ENCODE peak calls at places on chromosomes 6 and 20, in six cellular contexts. One of them, this sample, is unnamed.

GRCh38 chr6:117906905-117907599 is at the start of gene SLC35F1:
- DNase-seq in HL-60: no peak
- DNase-seq in K562: peak
- DNase-seq in HepG2: peak
- DNase-seq in SK-N-SH: peak
- DNase-seq in H1: no peak
- DNase-seq in this sample: no peak

GRCh38 chr20:32536861-32537656 is 48.1 kb downstream of the NOL4L start:
- DNase-seq in K562: peak
- DNase-seq in H1: no peak
- DNase-seq in HepG2: no peak
- DNase-seq in HL-60: peak
- DNase-seq in SK-N-SH: peak
- DNase-seq in this sample: no peak

GRCh38 chr6:32151885-32152311 is at the start of gene PRRT1:
- DNase-seq in HepG2: no peak
- DNase-seq in SK-N-SH: peak
- DNase-seq in K562: peak
- DNase-seq in HL-60: no peak
- DNase-seq in H1: no peak
- DNase-seq in this sample: no peak

GRCh38 chr20:23205656-23206055 is 119.5 kb upstream of the CD93 start:
- DNase-seq in HL-60: no peak
- DNase-seq in K562: no peak
- DNase-seq in HepG2: no peak
- DNase-seq in H1: no peak
- DNase-seq in SK-N-SH: no peak
- DNase-seq in this sample: no peak

GRCh38 chr6:55047433-55048044 is 126.8 kb upstream of the HCRTR2 start:
- DNase-seq in HL-60: peak
- DNase-seq in HepG2: no peak
- DNase-seq in H1: no peak
- DNase-seq in K562: no peak
- DNase-seq in SK-N-SH: no peak
- DNase-seq in this sample: no peak

GRCh38 chr6:37173573-37174195 is 3.7 kb downstream of the PIM1 start:
- DNase-seq in HL-60: no peak
- DNase-seq in SK-N-SH: no peak
- DNase-seq in HepG2: no peak
- DNase-seq in H1: no peak
- DNase-seq in K562: peak
- DNase-seq in this sample: no peak

GRCh38 chr6:160306284-160306683 is 41.9 kb upstream of the SLC22A3 start:
- DNase-seq in SK-N-SH: no peak
- DNase-seq in K562: peak
- DNase-seq in HL-60: no peak
- DNase-seq in HepG2: no peak
- DNase-seq in H1: no peak
- DNase-seq in this sample: no peak

GRCh38 chr20:3749689-3750639 is 17.5 kb downstream of the HSPA12B start:
- DNase-seq in HepG2: peak
- DNase-seq in HL-60: peak
- DNase-seq in H1: peak
- DNase-seq in K562: peak
- DNase-seq in SK-N-SH: peak
- DNase-seq in this sample: no peak

GRCh38 chr6:13065596-13065995 is 262.7 kb downstream of the TBC1D7 start:
- DNase-seq in HepG2: no peak
- DNase-seq in H1: no peak
- DNase-seq in SK-N-SH: no peak
- DNase-seq in HL-60: no peak
- DNase-seq in K562: no peak
- DNase-seq in this sample: no peak

GRCh38 chr6:22145823-22146379 is 150.9 kb downstream of the PRL start:
- DNase-seq in HepG2: no peak
- DNase-seq in HL-60: peak
- DNase-seq in K562: no peak
- DNase-seq in SK-N-SH: peak
- DNase-seq in H1: peak
- DNase-seq in this sample: no peak

GRCh38 chr20:16434087-16434664 is 139.1 kb downstream of the KIF16B start:
- DNase-seq in HepG2: peak
- DNase-seq in H1: peak
- DNase-seq in SK-N-SH: peak
- DNase-seq in K562: peak
- DNase-seq in HL-60: peak
- DNase-seq in this sample: peak

GRCh38 chr6:168097621-168098430 is 18.8 kb upstream of the FRMD1 start:
- DNase-seq in HL-60: no peak
- DNase-seq in K562: no peak
- DNase-seq in H1: no peak
- DNase-seq in HepG2: no peak
- DNase-seq in SK-N-SH: peak
- DNase-seq in this sample: no peak

GRCh38 chr6:79438015-79438414 is 99.2 kb downstream of the LCA5 start:
- DNase-seq in HepG2: no peak
- DNase-seq in H1: no peak
- DNase-seq in SK-N-SH: no peak
- DNase-seq in HL-60: no peak
- DNase-seq in K562: no peak
- DNase-seq in this sample: no peak

GRCh38 chr6:54063228-54063539 is 48.1 kb upstream of the MLIP start:
- DNase-seq in HepG2: no peak
- DNase-seq in K562: no peak
- DNase-seq in HL-60: no peak
- DNase-seq in SK-N-SH: no peak
- DNase-seq in H1: no peak
- DNase-seq in this sample: no peak

GRCh38 chr6:36613200-36613995 is 19.2 kb downstream of the SRSF3 start:
- DNase-seq in SK-N-SH: no peak
- DNase-seq in HL-60: no peak
- DNase-seq in K562: no peak
- DNase-seq in HepG2: no peak
- DNase-seq in H1: no peak
- DNase-seq in this sample: no peak

GRCh38 chr6:158911746-158912158 is 88.2 kb downstream of the RSPH3 start:
- DNase-seq in K562: no peak
- DNase-seq in HepG2: no peak
- DNase-seq in H1: no peak
- DNase-seq in SK-N-SH: no peak
- DNase-seq in HL-60: no peak
- DNase-seq in this sample: peak

GRCh38 chr20:57030611-57031600 is 235.5 kb downstream of the BMP7 start:
- DNase-seq in SK-N-SH: peak
- DNase-seq in HL-60: no peak
- DNase-seq in K562: no peak
- DNase-seq in H1: no peak
- DNase-seq in HepG2: no peak
- DNase-seq in this sample: no peak

GRCh38 chr6:52407467-52407866 is 12.7 kb upstream of the EFHC1 start:
- DNase-seq in SK-N-SH: peak
- DNase-seq in HL-60: peak
- DNase-seq in H1: no peak
- DNase-seq in K562: peak
- DNase-seq in HepG2: peak
- DNase-seq in this sample: no peak

GRCh38 chr6:129667621-129668020 is 42.4 kb downstream of the ARHGAP18 start:
- DNase-seq in HL-60: no peak
- DNase-seq in HepG2: no peak
- DNase-seq in K562: no peak
- DNase-seq in H1: no peak
- DNase-seq in SK-N-SH: no peak
- DNase-seq in this sample: no peak

GRCh38 chr20:7959484-7959883 is 19.2 kb upstream of the HAO1 start:
- DNase-seq in HepG2: no peak
- DNase-seq in SK-N-SH: no peak
- DNase-seq in H1: no peak
- DNase-seq in K562: no peak
- DNase-seq in HL-60: no peak
- DNase-seq in this sample: no peak

GRCh38 chr20:31747640-31748039 is 8.6 kb downstream of the TPX2 start:
- DNase-seq in K562: no peak
- DNase-seq in H1: no peak
- DNase-seq in HepG2: no peak
- DNase-seq in HL-60: no peak
- DNase-seq in SK-N-SH: peak
- DNase-seq in this sample: no peak

GRCh38 chr6:44073612-44074382 is 53.5 kb downstream of the MRPL14 start:
- DNase-seq in SK-N-SH: peak
- DNase-seq in H1: no peak
- DNase-seq in HepG2: no peak
- DNase-seq in HL-60: no peak
- DNase-seq in K562: peak
- DNase-seq in this sample: no peak

GRCh38 chr20:14319704-14320103 is 17.7 kb downstream of the FLRT3 start:
- DNase-seq in SK-N-SH: no peak
- DNase-seq in HepG2: no peak
- DNase-seq in K562: no peak
- DNase-seq in HL-60: no peak
- DNase-seq in H1: no peak
- DNase-seq in this sample: no peak

DNA sequence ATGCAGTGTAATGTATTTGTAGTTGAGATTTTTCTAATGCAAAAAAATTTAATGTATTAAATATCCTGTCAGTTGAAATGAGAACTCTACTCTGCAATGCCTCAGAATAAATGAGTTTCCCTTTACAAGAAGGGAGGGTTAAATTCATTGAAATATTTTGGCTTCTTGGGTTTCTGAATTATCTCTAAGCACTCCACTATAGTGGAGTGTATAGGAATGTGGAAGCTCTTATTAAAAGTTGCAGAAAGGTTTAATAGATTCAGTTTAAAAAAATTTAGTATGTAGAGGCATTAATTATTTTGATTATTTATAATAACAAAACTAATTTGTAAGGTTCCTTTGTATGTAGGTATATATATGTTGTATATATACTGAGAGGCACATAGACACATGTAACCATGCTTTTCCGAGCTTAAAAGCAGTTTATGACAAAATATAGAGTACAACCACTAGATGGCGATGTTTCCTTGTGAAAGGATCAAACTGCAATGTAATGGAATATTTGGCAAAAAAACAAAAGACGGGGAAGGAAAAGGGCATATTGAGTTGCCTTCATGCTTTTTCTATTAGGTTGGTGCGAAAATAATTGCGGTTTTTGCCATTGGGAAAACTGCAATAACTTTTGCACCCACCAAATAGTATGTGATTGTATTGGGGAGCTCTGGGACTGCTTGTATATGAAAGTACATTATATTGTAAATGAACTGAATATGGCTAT is 144.2 kb downstream of the MYO6 start:
- DNase-seq in HL-60: peak
- DNase-seq in K562: peak
- DNase-seq in HepG2: peak
- DNase-seq in SK-N-SH: peak
- DNase-seq in H1: no peak
- DNase-seq in this sample: peak
- TF ChIP-seq GABPA in HL-60: no peak
- TF ChIP-seq GABPA in K562: no peak
- TF ChIP-seq GABPA in HepG2: no peak
- TF ChIP-seq GABPA in SK-N-SH: no peak
- TF ChIP-seq GABPA in H1: no peak
- TF ChIP-seq GABPA in this sample: no peak

DNA sequence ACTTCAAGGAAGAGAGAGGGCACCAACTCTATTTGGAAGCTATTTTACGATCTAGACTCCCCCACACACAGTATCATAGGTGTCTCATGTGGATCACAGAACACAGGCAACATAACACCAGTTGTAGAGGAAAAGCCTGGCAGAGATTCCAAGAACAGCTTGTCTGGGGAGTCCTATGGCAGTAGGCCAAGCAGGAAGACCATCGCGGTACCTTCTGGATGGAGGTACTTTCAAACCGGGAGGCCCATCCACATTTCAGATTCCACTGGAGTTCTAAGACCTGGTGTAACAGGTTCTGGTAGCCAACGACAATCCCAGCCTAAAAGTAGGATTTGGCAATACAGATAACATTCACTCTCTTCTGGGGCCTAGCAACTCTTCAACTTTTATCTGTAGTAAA is 37.6 kb upstream of the SPDEF start:
- DNase-seq in SK-N-SH: no peak
- DNase-seq in HepG2: no peak
- DNase-seq in HL-60: no peak
- DNase-seq in H1: no peak
- DNase-seq in K562: no peak
- DNase-seq in this sample: no peak
- TF ChIP-seq GABPA in SK-N-SH: no peak
- TF ChIP-seq GABPA in HepG2: no peak
- TF ChIP-seq GABPA in HL-60: no peak
- TF ChIP-seq GABPA in H1: no peak
- TF ChIP-seq GABPA in K562: no peak
- TF ChIP-seq GABPA in this sample: no peak

GRCh38 chr6:108666656-108667260 is 106.0 kb downstream of the FOXO3 start:
- DNase-seq in SK-N-SH: no peak
- DNase-seq in HepG2: no peak
- DNase-seq in K562: no peak
- DNase-seq in HL-60: no peak
- DNase-seq in H1: peak
- DNase-seq in this sample: no peak
- TF ChIP-seq GABPA in SK-N-SH: no peak
- TF ChIP-seq GABPA in HepG2: no peak
- TF ChIP-seq GABPA in K562: no peak
- TF ChIP-seq GABPA in HL-60: no peak
- TF ChIP-seq GABPA in H1: no peak
- TF ChIP-seq GABPA in this sample: no peak

DNA sequence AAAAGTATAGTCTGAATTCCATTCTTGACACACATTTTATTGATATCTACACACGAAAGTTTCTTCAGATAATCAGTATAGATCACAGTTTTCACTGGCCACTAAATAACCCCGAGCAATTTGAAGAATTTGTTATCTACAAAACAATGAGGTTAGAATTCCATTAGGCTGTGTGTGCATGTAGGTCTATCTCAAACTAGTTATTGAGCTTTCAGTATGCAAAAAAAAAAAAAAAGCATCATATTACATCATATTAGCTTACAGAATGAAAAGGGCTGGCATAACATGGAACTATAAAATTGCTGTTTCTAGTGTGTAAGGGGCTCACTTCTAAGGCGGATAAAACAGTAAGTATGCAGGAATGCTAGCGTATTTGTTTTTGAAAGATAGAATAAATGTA is 59.5 kb upstream of the ADGRG6 start:
- DNase-seq in SK-N-SH: no peak
- DNase-seq in K562: no peak
- DNase-seq in HL-60: no peak
- DNase-seq in HepG2: no peak
- DNase-seq in H1: no peak
- DNase-seq in this sample: no peak
- TF ChIP-seq GABPA in SK-N-SH: no peak
- TF ChIP-seq GABPA in K562: no peak
- TF ChIP-seq GABPA in HL-60: no peak
- TF ChIP-seq GABPA in HepG2: no peak
- TF ChIP-seq GABPA in H1: no peak
- TF ChIP-seq GABPA in this sample: no peak

This sample was measured in GM12878.